ENCODE peak calls at places on chromosome 20, in four cellular contexts. H is HepG2, F is K562, G is GM12878. U is an unnamed sample.

GRCh38 chr20:32564921-32565734 is 20.0 kb downstream of the NOL4L start:
- DNase-seq in H (no peak), F (peak; percentile 57), G (no peak), U (no peak)

GRCh38 chr20:58169441-58169840 is 59.0 kb downstream of the ANKRD60 start:
- DNase-seq in H (no peak), F (no peak), G (no peak), U (no peak)

GRCh38 chr20:3042621-3043020 is 801 bp upstream of the GNRH2 start:
- DNase-seq in H (no peak), F (no peak), G (no peak), U (no peak)

GRCh38 chr20:52192296-52193007 is 873 bp upstream of the ZFP64 start:
- DNase-seq in H (peak; percentile 83), F (peak; percentile 71), G (peak; percentile 35), U (no peak)

GRCh38 chr20:41479113-41479512 is 112.5 kb upstream of the EMILIN3 start:
- DNase-seq in H (no peak), F (no peak), G (no peak), U (no peak)

GRCh38 chr20:24425523-24425922 is 43.9 kb upstream of the SYNDIG1 start:
- DNase-seq in H (no peak), F (no peak), G (no peak), U (no peak)

GRCh38 chr20:31712564-31713311 is 9.9 kb downstream of the BCL2L1 start:
- DNase-seq in H (peak; percentile 95), F (no peak), G (no peak), U (no peak)

GRCh38 chr20:10671850-10672578 is 1.8 kb downstream of the JAG1 start:
- DNase-seq in H (no peak), F (peak; percentile 15), G (no peak), U (no peak)

GRCh38 chr20:50335105-50335504 is 144.5 kb downstream of the CEBPB start:
- DNase-seq in H (peak; percentile 91), F (peak; percentile 78), G (no peak), U (peak; percentile 60)

GRCh38 chr20:63972312-63973159 is 2.8 kb upstream of the ZNF512B start:
- DNase-seq in H (peak; percentile 69), F (no peak), G (no peak), U (no peak)

GRCh38 chr20:58436868-58437645 is 48.0 kb downstream of the VAPB start:
- DNase-seq in H (peak; percentile 79), F (no peak), G (no peak), U (no peak)

GRCh38 chr20:20552076-20552475 is 160.4 kb downstream of the RALGAPA2 start:
- DNase-seq in H (no peak), F (no peak), G (no peak), U (no peak)

GRCh38 chr20:62554214-62554897 is 78.6 kb upstream of the GATA5 start:
- DNase-seq in H (no peak), F (no peak), G (no peak), U (no peak)

GRCh38 chr20:45374966-45375365 is 3.2 kb downstream of the TP53TG5 start:
- DNase-seq in H (no peak), F (no peak), G (no peak), U (no peak)

GRCh38 chr20:3716195-3716834 is 3.9 kb upstream of the SIGLEC1 start:
- DNase-seq in H (peak; percentile 65), F (peak; percentile 57), G (no peak), U (peak; percentile 71)

GRCh38 chr20:19783966-19784401 is 25.9 kb downstream of the RIN2 start:
- DNase-seq in H (peak; percentile 49), F (no peak), G (no peak), U (no peak)

GRCh38 chr20:732727-733126 is 35.6 kb downstream of the SLC52A3 start:
- DNase-seq in H (no peak), F (no peak), G (no peak), U (no peak)

GRCh38 chr20:19975436-19975799 is 41.7 kb upstream of the NAA20 start:
- DNase-seq in H (no peak), F (no peak), G (no peak), U (no peak)

GRCh38 chr20:46010491-46011405 is 2.0 kb downstream of the MMP9 start:
- DNase-seq in H (no peak), F (no peak), G (no peak), U (no peak)

GRCh38 chr20:2767768-2768631 is 32.4 kb downstream of the CPXM1 start:
- DNase-seq in H (no peak), F (no peak), G (no peak), U (peak; percentile 3)

GRCh38 chr20:45456632-45457031 is 12.9 kb upstream of the WFDC2 start:
- DNase-seq in H (peak; percentile 70), F (no peak), G (no peak), U (peak; percentile 49)

GRCh38 chr20:45629496-45630100 is at the start of gene WFDC10A:
- DNase-seq in H (peak; percentile 38), F (peak; percentile 58), G (no peak), U (peak; percentile 77)

GRCh38 chr20:38805958-38806854 is 709 bp downstream of the PPP1R16B start:
- DNase-seq in H (no peak), F (peak; percentile 25), G (no peak), U (peak; percentile 39)

GRCh38 chr20:54323227-54323734 is 115.4 kb downstream of the PFDN4 start:
- DNase-seq in H (no peak), F (no peak), G (no peak), U (no peak)

GRCh38 chr20:63020681-63021080 is 13.9 kb upstream of the BHLHE23 start:
- DNase-seq in H (no peak), F (no peak), G (no peak), U (no peak)

GRCh38 chr20:11918280-11918952 is 723 bp downstream of the BTBD3 start:
- DNase-seq in H (no peak), F (no peak), G (no peak), U (no peak)

GRCh38 chr20:19275630-19276071 is 63.2 kb downstream of the SLC24A3 start:
- DNase-seq in H (no peak), F (no peak), G (no peak), U (no peak)

GRCh38 chr20:12166053-12166717 is 248.5 kb downstream of the BTBD3 start:
- DNase-seq in H (no peak), F (no peak), G (no peak), U (no peak)

GRCh38 chr20:54555150-54555549 is 79.8 kb downstream of the DOK5 start:
- DNase-seq in H (no peak), F (no peak), G (no peak), U (no peak)

GRCh38 chr20:38073307-38074010 is 39.9 kb downstream of the RPRD1B start:
- DNase-seq in H (peak; percentile 76), F (peak; percentile 62), G (no peak), U (peak; percentile 60)

GRCh38 chr20:48984575-48985219 is 61.4 kb upstream of the CSE1L start:
- DNase-seq in H (no peak), F (no peak), G (no peak), U (no peak)
- TF ChIP-seq TARDBP in H (no peak), F (no peak), G (no peak), U (no peak)

GRCh38 chr20:49039854-49040253 is 6.3 kb upstream of the CSE1L start:
- DNase-seq in H (no peak), F (no peak), G (no peak), U (no peak)

GRCh38 chr20:49046087-49046900 is at the start of gene CSE1L:
- DNase-seq in H (peak; percentile 97), F (peak; percentile 97), G (peak; percentile 76), U (peak; percentile 97)

GRCh38 chr20:49037962-49038387 is 8.1 kb upstream of the CSE1L start:
- DNase-seq in H (no peak), F (peak; percentile 48), G (no peak), U (no peak)

GRCh38 chr20:49045440-49046086 is 549 bp upstream of the CSE1L start:
- DNase-seq in H (peak; percentile 29), F (no peak), G (no peak), U (no peak)

DNA sequence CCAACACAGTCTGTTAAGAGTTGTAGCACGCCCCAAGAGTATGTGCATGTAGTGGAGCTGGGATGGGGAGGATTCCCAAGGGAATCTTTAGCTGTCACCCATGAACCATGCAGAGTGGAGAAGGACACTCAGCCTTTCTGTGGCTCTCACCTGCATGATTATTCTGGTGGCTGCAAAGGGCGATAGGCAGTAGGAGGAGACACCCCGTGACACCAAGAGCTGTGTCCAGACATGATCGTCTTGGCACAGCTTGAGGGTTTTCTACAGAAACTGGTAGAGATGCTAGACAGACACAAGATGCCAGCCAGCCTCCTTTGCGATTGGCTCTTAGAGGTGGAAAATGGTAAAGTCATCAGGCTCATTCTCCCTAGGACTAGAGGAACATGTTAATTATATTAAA is 3.1 kb upstream of the CSE1L start:
- DNase-seq in H (no peak), F (no peak), G (no peak), U (no peak)
- TF ChIP-seq SP1 in H (no peak), F (no peak), G (no peak), U (no peak)

DNA sequence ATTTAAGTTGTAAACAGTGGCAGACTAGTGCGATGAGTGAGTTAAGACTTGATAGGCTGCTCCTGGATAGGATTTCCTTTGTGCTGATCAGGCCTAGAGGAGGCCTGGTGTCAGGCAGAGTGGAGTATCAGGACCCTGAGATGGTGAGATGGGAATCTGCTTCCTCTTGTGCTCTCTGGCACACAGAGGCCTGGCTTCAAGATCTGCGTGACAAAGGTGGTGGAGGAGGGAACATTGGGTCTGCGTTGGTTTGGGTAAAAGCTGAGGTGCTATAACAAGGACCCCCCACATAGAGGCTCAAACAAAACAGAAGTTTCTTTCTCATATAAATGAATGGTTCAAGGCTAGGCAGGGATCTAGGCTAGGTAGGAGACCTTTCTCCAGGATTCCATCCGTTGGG is 20.3 kb downstream of the SCAND1 start:
- DNase-seq in H (no peak), F (no peak), G (no peak), U (no peak)
- TF ChIP-seq TARDBP in H (no peak), F (no peak), G (no peak), U (no peak)

DNA sequence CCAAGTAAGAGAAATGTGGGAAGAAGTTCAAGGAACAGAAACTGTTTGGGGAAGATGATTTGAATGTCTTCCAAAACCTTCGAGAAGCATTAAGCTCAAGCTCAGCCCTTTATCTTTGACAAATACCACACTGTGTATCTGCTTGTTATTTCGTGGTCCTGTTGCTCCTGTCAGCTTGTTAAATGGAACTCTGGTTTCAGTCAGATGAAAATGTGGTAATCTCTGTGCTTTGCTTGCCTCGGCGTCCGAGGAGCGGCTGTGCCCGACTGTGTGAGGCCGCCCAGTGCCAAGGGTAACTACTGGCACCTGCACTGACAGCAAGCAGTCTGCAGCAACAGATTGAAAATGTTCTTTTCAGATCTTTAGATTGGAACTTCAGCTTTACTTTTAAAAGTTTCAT is 577.9 kb upstream of the FLRT3 start:
- DNase-seq in H (no peak), F (no peak), G (no peak), U (no peak)
- TF ChIP-seq SP1 in H (no peak), F (no peak), G (no peak), U (no peak)

DNA sequence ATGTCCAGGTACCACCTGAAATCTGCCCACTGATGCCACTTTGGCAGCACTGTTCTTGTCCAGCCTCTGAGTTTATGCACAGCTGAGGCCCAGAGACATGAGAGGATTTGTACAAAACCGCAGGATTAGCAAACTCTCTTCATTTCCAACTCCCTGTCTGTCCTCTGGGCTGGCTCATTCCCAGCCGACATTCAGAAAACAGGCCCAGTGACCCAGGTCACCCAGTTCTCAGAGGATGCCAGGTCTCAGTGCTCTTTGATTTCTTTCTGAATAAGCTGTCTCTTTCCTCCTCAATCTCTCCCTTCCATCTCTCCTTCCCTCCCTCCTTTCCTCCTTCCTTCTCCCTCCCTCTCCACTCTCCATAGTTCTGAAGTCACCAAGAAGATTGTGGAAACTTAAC is 372.7 kb upstream of the SULF2 start:
- DNase-seq in H (no peak), F (no peak), G (no peak), U (no peak)
- TF ChIP-seq TARDBP in H (no peak), F (no peak), G (no peak), U (no peak)